ENCODE peak calls at places on chromosomes 12 and 14, in six cellular contexts. G, U, S, O, N and X are unnamed samples.

GRCh38 chr14:102086972-102087761 is at the start of gene HSP90AA1:
- DNase-seq in S (peak; percentile 96), N (peak; percentile 97), O (peak; percentile 95), G (peak; percentile 91), U (peak; percentile 87), X (peak; percentile 91)

GRCh38 chr12:112868459-112869041 is 38.2 kb upstream of the OAS1 start:
- DNase-seq in G (no peak), U (no peak), S (no peak), N (no peak), O (no peak), X (peak; percentile 58)

GRCh38 chr12:57771271-57771872 is 533 bp downstream of the METTL1 start:
- DNase-seq in N (peak; percentile 76), U (no peak), S (peak; percentile 90), O (peak; percentile 95), G (peak; percentile 73), X (peak; percentile 95)

GRCh38 chr12:75878382-75878720 is 153.2 kb downstream of the PHLDA1 start:
- DNase-seq in G (no peak), S (peak; percentile 89), N (no peak), U (no peak), O (no peak), X (peak; percentile 87)

GRCh38 chr12:71872999-71873398 is 33.4 kb downstream of the TBC1D15 start:
- DNase-seq in G (no peak), O (no peak), N (no peak), S (no peak), U (no peak), X (no peak)

GRCh38 chr12:124852329-124852831 is 11.3 kb downstream of the SCARB1 start:
- DNase-seq in G (no peak), S (peak; percentile 40), N (no peak), U (no peak), O (no peak), X (no peak)

GRCh38 chr14:105622329-105622955 is 96.1 kb downstream of the TMEM121 start:
- DNase-seq in S (no peak), O (no peak), N (no peak), G (no peak), U (no peak), X (no peak)

GRCh38 chr12:90304231-90304630 is 595.6 kb upstream of the ATP2B1 start:
- DNase-seq in U (no peak), S (no peak), N (no peak), O (no peak), G (no peak), X (peak; percentile 54)

GRCh38 chr12:25322351-25322750 is 71.6 kb upstream of the KRAS start:
- DNase-seq in N (no peak), O (no peak), U (no peak), S (no peak), G (no peak), X (no peak)

GRCh38 chr12:125387206-125387605 is 322.0 kb downstream of the AACS start:
- DNase-seq in S (no peak), G (no peak), N (no peak), O (no peak), U (no peak), X (no peak)

GRCh38 chr14:79540394-79540793 is 670.9 kb downstream of the DIO2 start:
- DNase-seq in N (no peak), O (no peak), G (no peak), S (no peak), U (no peak), X (peak; percentile 56)

GRCh38 chr12:56474389-56474788 is 6.0 kb downstream of the SPRYD4 start:
- DNase-seq in N (no peak), G (no peak), O (no peak), U (no peak), S (no peak), X (no peak)

GRCh38 chr14:102937331-102938175 is 15.1 kb downstream of the AMN start:
- DNase-seq in O (no peak), G (no peak), S (no peak), U (no peak), N (no peak), X (no peak)

GRCh38 chr14:106209745-106210144 is 683.4 kb downstream of the TMEM121 start:
- DNase-seq in S (no peak), N (no peak), G (peak; percentile 20), U (no peak), O (no peak), X (no peak)

GRCh38 chr14:96039633-96040311 is 610 bp downstream of the C14orf132 start:
- DNase-seq in O (peak; percentile 31), N (no peak), U (peak; percentile 4), G (no peak), S (peak; percentile 42), X (no peak)

GRCh38 chr14:74984241-74985027 is 18.3 kb upstream of the EIF2B2 start:
- DNase-seq in S (no peak), U (no peak), G (no peak), O (no peak), N (no peak), X (no peak)

GRCh38 chr12:3636328-3636727 is 116.6 kb downstream of the CRACR2A start:
- DNase-seq in G (no peak), O (no peak), N (no peak), S (no peak), U (no peak), X (no peak)

GRCh38 chr12:112716099-112717093 is 75.2 kb upstream of the RPH3A start:
- DNase-seq in O (peak; percentile 37), G (no peak), N (no peak), S (no peak), U (peak; percentile 10), X (peak; percentile 15)

GRCh38 chr14:60878536-60878935 is 102.3 kb downstream of the TRMT5 start:
- DNase-seq in O (no peak), N (no peak), G (no peak), S (peak; percentile 19), U (no peak), X (no peak)

GRCh38 chr14:64704743-64705405 is 650 bp downstream of the PLEKHG3 start:
- DNase-seq in U (no peak), N (no peak), G (no peak), O (peak; percentile 46), S (no peak), X (no peak)

GRCh38 chr12:114668151-114668891 is 15.7 kb downstream of the TBX3 start:
- DNase-seq in S (peak; percentile 78), N (no peak), G (no peak), O (peak; percentile 96), U (peak; percentile 85), X (peak; percentile 86)

GRCh38 chr14:50545618-50546017 is 13.2 kb upstream of the MAP4K5 start:
- DNase-seq in S (no peak), G (no peak), N (no peak), O (no peak), U (no peak), X (peak; percentile 57)

GRCh38 chr12:102690267-102690666 is 209.9 kb upstream of the IGF1 start:
- DNase-seq in O (no peak), N (no peak), S (no peak), U (no peak), G (no peak), X (no peak)

GRCh38 chr12:47556631-47557030 is 149.2 kb downstream of the RPAP3 start:
- DNase-seq in U (no peak), N (no peak), O (no peak), S (no peak), G (no peak), X (peak; percentile 43)

GRCh38 chr12:44847888-44848770 is 28.0 kb downstream of the NELL2 start:
- DNase-seq in G (peak; percentile 48), O (no peak), N (peak; percentile 48), S (no peak), U (no peak), X (no peak)